ENCODE peak calls at places on chromosomes 12 and 14, in nine cellular contexts. One of them, this sample, is unnamed.

GRCh38 chr12:75452675-75453330 is 27.8 kb upstream of the GLIPR1 start:
- DNase-seq in cardiac muscle cell: no peak
- DNase-seq in tibial nerve: no peak
- DNase-seq in left lung: no peak
- DNase-seq in mammary epithelial cell: peak; percentile 60
- DNase-seq in CD8-positive, alpha-beta T cell: no peak
- DNase-seq in suprapubic skin: no peak
- DNase-seq in right cardiac atrium: no peak
- DNase-seq in mucosa of descending colon: no peak
- DNase-seq in this sample: no peak

GRCh38 chr12:57530396-57531142 is 7.9 kb downstream of the MBD6 start:
- DNase-seq in CD8-positive, alpha-beta T cell: no peak
- DNase-seq in mammary epithelial cell: no peak
- DNase-seq in mucosa of descending colon: no peak
- DNase-seq in right cardiac atrium: no peak
- DNase-seq in left lung: no peak
- DNase-seq in suprapubic skin: no peak
- DNase-seq in cardiac muscle cell: no peak
- DNase-seq in tibial nerve: no peak
- DNase-seq in this sample: no peak

GRCh38 chr12:126492181-126492580 is 1426.9 kb downstream of the AACS start:
- DNase-seq in cardiac muscle cell: peak; percentile 1
- DNase-seq in mucosa of descending colon: no peak
- DNase-seq in left lung: no peak
- DNase-seq in right cardiac atrium: no peak
- DNase-seq in CD8-positive, alpha-beta T cell: no peak
- DNase-seq in tibial nerve: no peak
- DNase-seq in suprapubic skin: no peak
- DNase-seq in mammary epithelial cell: no peak
- DNase-seq in this sample: no peak

GRCh38 chr12:47942327-47943230 is 20.8 kb upstream of the TMEM106C start:
- DNase-seq in left lung: no peak
- DNase-seq in suprapubic skin: no peak
- DNase-seq in mammary epithelial cell: no peak
- DNase-seq in right cardiac atrium: peak; percentile 60
- DNase-seq in CD8-positive, alpha-beta T cell: peak; percentile 59
- DNase-seq in tibial nerve: no peak
- DNase-seq in cardiac muscle cell: no peak
- DNase-seq in mucosa of descending colon: no peak
- DNase-seq in this sample: no peak

GRCh38 chr12:48643011-48643410 is 39.0 kb downstream of the KANSL2 start:
- DNase-seq in left lung: no peak
- DNase-seq in mucosa of descending colon: no peak
- DNase-seq in right cardiac atrium: no peak
- DNase-seq in tibial nerve: no peak
- DNase-seq in CD8-positive, alpha-beta T cell: no peak
- DNase-seq in cardiac muscle cell: no peak
- DNase-seq in mammary epithelial cell: no peak
- DNase-seq in suprapubic skin: no peak
- DNase-seq in this sample: no peak

GRCh38 chr14:61774861-61775260 is 12.6 kb downstream of the SNAPC1 start:
- DNase-seq in tibial nerve: no peak
- DNase-seq in left lung: no peak
- DNase-seq in CD8-positive, alpha-beta T cell: no peak
- DNase-seq in mucosa of descending colon: no peak
- DNase-seq in suprapubic skin: no peak
- DNase-seq in cardiac muscle cell: no peak
- DNase-seq in mammary epithelial cell: no peak
- DNase-seq in right cardiac atrium: no peak
- DNase-seq in this sample: no peak

GRCh38 chr14:63642656-63643382 is 1.1 kb upstream of the WDR89 start:
- DNase-seq in cardiac muscle cell: no peak
- DNase-seq in mucosa of descending colon: no peak
- DNase-seq in right cardiac atrium: no peak
- DNase-seq in suprapubic skin: no peak
- DNase-seq in tibial nerve: no peak
- DNase-seq in CD8-positive, alpha-beta T cell: no peak
- DNase-seq in left lung: no peak
- DNase-seq in mammary epithelial cell: no peak
- DNase-seq in this sample: no peak

GRCh38 chr14:54300881-54301280 is 95.9 kb upstream of the CDKN3 start:
- DNase-seq in right cardiac atrium: no peak
- DNase-seq in suprapubic skin: no peak
- DNase-seq in mammary epithelial cell: no peak
- DNase-seq in cardiac muscle cell: no peak
- DNase-seq in mucosa of descending colon: peak; percentile 19
- DNase-seq in left lung: no peak
- DNase-seq in tibial nerve: no peak
- DNase-seq in CD8-positive, alpha-beta T cell: no peak
- DNase-seq in this sample: no peak

GRCh38 chr14:32567543-32568384 is 238.7 kb downstream of the AKAP6 start:
- DNase-seq in mucosa of descending colon: no peak
- DNase-seq in CD8-positive, alpha-beta T cell: no peak
- DNase-seq in left lung: no peak
- DNase-seq in right cardiac atrium: no peak
- DNase-seq in tibial nerve: no peak
- DNase-seq in cardiac muscle cell: no peak
- DNase-seq in suprapubic skin: no peak
- DNase-seq in mammary epithelial cell: no peak
- DNase-seq in this sample: no peak

GRCh38 chr14:100604126-100604501 is 16.9 kb upstream of the BEGAIN start:
- DNase-seq in mucosa of descending colon: no peak
- DNase-seq in suprapubic skin: no peak
- DNase-seq in cardiac muscle cell: no peak
- DNase-seq in tibial nerve: no peak
- DNase-seq in mammary epithelial cell: no peak
- DNase-seq in left lung: peak; percentile 24
- DNase-seq in CD8-positive, alpha-beta T cell: no peak
- DNase-seq in right cardiac atrium: no peak
- DNase-seq in this sample: no peak

GRCh38 chr14:76829650-76830421 is 3.6 kb downstream of the LRRC74A start:
- DNase-seq in CD8-positive, alpha-beta T cell: no peak
- DNase-seq in mammary epithelial cell: peak; percentile 9
- DNase-seq in cardiac muscle cell: no peak
- DNase-seq in suprapubic skin: peak; percentile 80
- DNase-seq in right cardiac atrium: peak; percentile 91
- DNase-seq in left lung: no peak
- DNase-seq in mucosa of descending colon: no peak
- DNase-seq in tibial nerve: peak; percentile 74
- DNase-seq in this sample: no peak

GRCh38 chr14:58824106-58824505 is 186.3 kb downstream of the DACT1 start:
- DNase-seq in mucosa of descending colon: no peak
- DNase-seq in mammary epithelial cell: peak; percentile 77
- DNase-seq in tibial nerve: no peak
- DNase-seq in left lung: no peak
- DNase-seq in suprapubic skin: no peak
- DNase-seq in CD8-positive, alpha-beta T cell: no peak
- DNase-seq in cardiac muscle cell: no peak
- DNase-seq in right cardiac atrium: no peak
- DNase-seq in this sample: no peak

GRCh38 chr12:6047249-6048227 is 76.9 kb downstream of the VWF start:
- DNase-seq in tibial nerve: no peak
- DNase-seq in left lung: no peak
- DNase-seq in suprapubic skin: no peak
- DNase-seq in mammary epithelial cell: peak; percentile 34
- DNase-seq in right cardiac atrium: no peak
- DNase-seq in CD8-positive, alpha-beta T cell: no peak
- DNase-seq in cardiac muscle cell: no peak
- DNase-seq in mucosa of descending colon: no peak
- DNase-seq in this sample: no peak

GRCh38 chr12:29176951-29177350 is 27.9 kb downstream of the FAR2 start:
- DNase-seq in tibial nerve: no peak
- DNase-seq in cardiac muscle cell: no peak
- DNase-seq in mammary epithelial cell: no peak
- DNase-seq in right cardiac atrium: no peak
- DNase-seq in mucosa of descending colon: no peak
- DNase-seq in suprapubic skin: no peak
- DNase-seq in CD8-positive, alpha-beta T cell: no peak
- DNase-seq in left lung: no peak
- DNase-seq in this sample: no peak

GRCh38 chr14:81275995-81276698 is 55.4 kb upstream of the GTF2A1 start:
- DNase-seq in tibial nerve: no peak
- DNase-seq in cardiac muscle cell: no peak
- DNase-seq in CD8-positive, alpha-beta T cell: no peak
- DNase-seq in right cardiac atrium: no peak
- DNase-seq in left lung: no peak
- DNase-seq in mucosa of descending colon: no peak
- DNase-seq in mammary epithelial cell: no peak
- DNase-seq in suprapubic skin: no peak
- DNase-seq in this sample: no peak

GRCh38 chr12:60415361-60415760 is 819.5 kb downstream of the SLC16A7 start:
- DNase-seq in mammary epithelial cell: no peak
- DNase-seq in CD8-positive, alpha-beta T cell: no peak
- DNase-seq in right cardiac atrium: no peak
- DNase-seq in mucosa of descending colon: no peak
- DNase-seq in suprapubic skin: no peak
- DNase-seq in cardiac muscle cell: no peak
- DNase-seq in left lung: no peak
- DNase-seq in tibial nerve: no peak
- DNase-seq in this sample: no peak

GRCh38 chr14:83798421-83798820 is 1731.5 kb upstream of the FLRT2 start:
- DNase-seq in cardiac muscle cell: no peak
- DNase-seq in left lung: no peak
- DNase-seq in CD8-positive, alpha-beta T cell: no peak
- DNase-seq in right cardiac atrium: no peak
- DNase-seq in suprapubic skin: no peak
- DNase-seq in mucosa of descending colon: no peak
- DNase-seq in tibial nerve: no peak
- DNase-seq in mammary epithelial cell: no peak
- DNase-seq in this sample: no peak

GRCh38 chr14:83799230-83799629 is 1730.7 kb upstream of the FLRT2 start:
- DNase-seq in left lung: no peak
- DNase-seq in suprapubic skin: no peak
- DNase-seq in tibial nerve: no peak
- DNase-seq in CD8-positive, alpha-beta T cell: no peak
- DNase-seq in mammary epithelial cell: no peak
- DNase-seq in mucosa of descending colon: no peak
- DNase-seq in right cardiac atrium: no peak
- DNase-seq in cardiac muscle cell: no peak
- DNase-seq in this sample: no peak
- H3K9me3 ChIP-seq in left lung: no peaks in the 10 kb centered on the region
- H3K9me3 ChIP-seq in suprapubic skin: no peaks in the 10 kb centered on the region
- H3K9me3 ChIP-seq in tibial nerve: no peaks in the 10 kb centered on the region
- H3K9me3 ChIP-seq in CD8-positive, alpha-beta T cell: no peaks in the 10 kb centered on the region
- H3K9me3 ChIP-seq in mammary epithelial cell: peaks cover 6% of the 10 kb centered on the region
- H3K9me3 ChIP-seq in mucosa of descending colon: peaks cover 8% of the 10 kb centered on the region
- H3K9me3 ChIP-seq in right cardiac atrium: no peaks in the 10 kb centered on the region
- H3K9me3 ChIP-seq in cardiac muscle cell: no peaks in the 10 kb centered on the region
- H3K9me3 ChIP-seq in this sample: no peaks in the 10 kb centered on the region

GRCh38 chr12:132918680-132919079 is 31.3 kb upstream of the CHFR start:
- DNase-seq in right cardiac atrium: no peak
- DNase-seq in CD8-positive, alpha-beta T cell: no peak
- DNase-seq in tibial nerve: no peak
- DNase-seq in mucosa of descending colon: no peak
- DNase-seq in cardiac muscle cell: no peak
- DNase-seq in mammary epithelial cell: no peak
- DNase-seq in left lung: no peak
- DNase-seq in suprapubic skin: no peak
- DNase-seq in this sample: no peak
- H3K9me3 ChIP-seq in right cardiac atrium: peaks cover 16% of the 10 kb centered on the region
- H3K9me3 ChIP-seq in CD8-positive, alpha-beta T cell: peaks cover 30% of the 10 kb centered on the region
- H3K9me3 ChIP-seq in tibial nerve: peaks cover 96% of the 10 kb centered on the region
- H3K9me3 ChIP-seq in mucosa of descending colon: peaks cover 100% of the 10 kb centered on the region
- H3K9me3 ChIP-seq in cardiac muscle cell: peaks cover 21% of the 10 kb centered on the region
- H3K9me3 ChIP-seq in mammary epithelial cell: peaks cover 56% of the 10 kb centered on the region
- H3K9me3 ChIP-seq in left lung: peaks cover 100% of the 10 kb centered on the region
- H3K9me3 ChIP-seq in suprapubic skin: peaks cover 74% of the 10 kb centered on the region
- H3K9me3 ChIP-seq in this sample: peaks cover 8% of the 10 kb centered on the region

DNA sequence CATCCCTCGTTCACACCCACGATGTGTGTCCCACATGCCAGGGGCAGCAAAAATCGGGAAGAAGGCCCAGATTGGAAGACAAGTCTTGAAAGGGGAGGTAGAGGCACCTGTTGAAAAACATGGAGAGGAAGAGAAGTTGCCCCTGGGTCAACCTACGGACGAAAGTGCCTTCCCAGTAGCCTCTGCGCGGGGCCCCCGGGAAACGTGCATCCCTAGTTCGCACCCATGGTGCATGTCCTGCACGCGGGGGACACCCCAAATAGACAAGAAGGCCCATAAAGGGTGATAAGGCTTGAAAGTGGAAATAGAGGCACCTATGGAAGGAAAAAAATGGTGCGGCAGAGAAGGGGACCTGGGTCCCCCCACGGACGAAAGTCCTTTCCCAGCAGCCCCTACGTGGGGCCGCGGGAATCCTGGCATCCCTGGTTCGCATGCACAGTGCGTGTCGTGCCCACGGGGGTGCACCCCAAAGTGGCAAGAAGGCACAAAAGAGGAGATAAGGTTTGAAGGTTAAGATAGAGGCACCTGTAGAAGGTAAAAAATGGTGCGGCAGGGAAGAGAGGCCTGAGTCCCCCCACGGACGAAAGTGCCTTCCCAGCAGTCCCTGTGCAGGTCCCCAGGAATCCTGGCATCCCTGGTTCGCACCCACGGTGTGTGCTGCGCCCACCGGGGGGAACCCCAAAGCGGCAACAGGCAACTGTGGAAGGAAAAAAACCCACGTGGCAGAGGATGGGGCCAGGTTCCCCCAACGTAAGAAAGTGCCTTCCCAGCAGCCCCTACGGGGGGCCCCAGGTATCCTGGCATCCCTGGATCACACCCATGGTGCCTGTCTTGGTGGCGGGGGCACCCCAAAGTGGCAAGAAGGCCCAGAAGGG is 278.3 kb downstream of the ALG10 start:
- DNase-seq in tibial nerve: no peak
- DNase-seq in mucosa of descending colon: no peak
- DNase-seq in CD8-positive, alpha-beta T cell: no peak
- DNase-seq in suprapubic skin: no peak
- DNase-seq in mammary epithelial cell: no peak
- DNase-seq in left lung: no peak
- DNase-seq in right cardiac atrium: peak; percentile 36
- DNase-seq in cardiac muscle cell: no peak
- DNase-seq in this sample: no peak
- H3K9me3 ChIP-seq in tibial nerve: no peaks in the 10 kb centered on the region
- H3K9me3 ChIP-seq in mucosa of descending colon: peaks cover 99% of the 10 kb centered on the region
- H3K9me3 ChIP-seq in CD8-positive, alpha-beta T cell: no peaks in the 10 kb centered on the region
- H3K9me3 ChIP-seq in suprapubic skin: peaks cover 28% of the 10 kb centered on the region
- H3K9me3 ChIP-seq in mammary epithelial cell: peaks cover 85% of the 10 kb centered on the region
- H3K9me3 ChIP-seq in left lung: peaks cover 99% of the 10 kb centered on the region
- H3K9me3 ChIP-seq in right cardiac atrium: no peaks in the 10 kb centered on the region
- H3K9me3 ChIP-seq in cardiac muscle cell: no peaks in the 10 kb centered on the region
- H3K9me3 ChIP-seq in this sample: peaks cover 68% of the 10 kb centered on the region

DNA sequence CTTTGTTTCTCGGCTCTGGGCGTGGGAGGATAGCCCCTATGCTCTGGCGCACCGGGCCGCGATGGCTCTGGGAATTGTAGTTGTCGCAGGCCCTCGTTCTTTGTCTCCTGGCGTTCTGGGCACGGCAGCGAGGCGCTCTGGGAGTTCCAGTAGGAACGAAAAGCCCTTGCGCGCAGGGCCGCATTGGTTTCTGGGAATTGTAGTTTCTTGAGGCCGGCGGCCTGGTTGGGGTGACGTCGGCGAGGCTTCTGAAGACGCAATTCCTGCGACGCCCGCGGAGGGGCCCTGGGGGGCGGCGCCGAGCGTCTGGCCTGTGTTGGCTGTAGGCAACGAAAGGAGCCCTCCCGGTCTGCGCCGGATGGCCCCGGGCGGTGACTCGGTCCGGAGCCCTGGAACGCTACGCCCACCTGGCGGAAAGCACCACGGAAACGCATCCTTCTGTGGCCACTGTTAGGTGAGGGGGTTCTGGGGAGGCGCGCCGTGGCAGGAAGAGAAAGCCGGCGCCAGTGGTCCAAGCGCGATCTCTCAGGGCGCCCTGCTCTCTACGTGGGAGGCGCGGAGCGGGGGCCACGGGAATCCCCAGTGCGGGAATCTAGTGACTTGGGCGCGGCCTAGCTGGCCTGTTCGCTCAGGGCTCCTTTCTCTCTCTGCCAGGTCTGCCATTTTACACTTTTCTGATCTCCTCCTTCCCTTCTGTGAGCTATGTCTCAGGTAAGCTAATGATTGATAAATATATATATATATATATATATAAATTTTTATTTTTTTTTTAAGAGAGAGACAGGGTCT is at the start of gene ZNF140:
- DNase-seq in tibial nerve: peak; percentile 93
- DNase-seq in left lung: peak; percentile 96
- DNase-seq in cardiac muscle cell: peak; percentile 99
- DNase-seq in suprapubic skin: peak; percentile 97
- DNase-seq in right cardiac atrium: peak; percentile 98
- DNase-seq in mammary epithelial cell: peak; percentile 94
- DNase-seq in CD8-positive, alpha-beta T cell: peak; percentile 92
- DNase-seq in mucosa of descending colon: peak; percentile 96
- DNase-seq in this sample: peak; percentile 96
- H3K9me3 ChIP-seq in tibial nerve: peaks cover 62% of the 10 kb centered on the region
- H3K9me3 ChIP-seq in left lung: peaks cover 85% of the 10 kb centered on the region
- H3K9me3 ChIP-seq in cardiac muscle cell: no peaks in the 10 kb centered on the region
- H3K9me3 ChIP-seq in suprapubic skin: peaks cover 50% of the 10 kb centered on the region
- H3K9me3 ChIP-seq in right cardiac atrium: peaks cover 13% of the 10 kb centered on the region
- H3K9me3 ChIP-seq in mammary epithelial cell: peaks cover 44% of the 10 kb centered on the region
- H3K9me3 ChIP-seq in CD8-positive, alpha-beta T cell: peaks cover 53% of the 10 kb centered on the region
- H3K9me3 ChIP-seq in mucosa of descending colon: peaks cover 81% of the 10 kb centered on the region
- H3K9me3 ChIP-seq in this sample: peaks cover 75% of the 10 kb centered on the region

This sample was measured in naive thymus-derived CD4-positive, alpha-beta T cell.